ENCODE peak calls at places on chromosomes 6 and 20, in four cellular contexts. R is suprapubic skin, X is astrocyte of the spinal cord, F is GM10248. T is an unnamed sample.

GRCh38 chr6:6834356-6835342 is 246.1 kb downstream of the LY86 start:
- DNase-seq in R (peak; percentile 57), X (no peak), F (no peak), T (no peak)

GRCh38 chr6:85506441-85507093 is 56.7 kb downstream of the NT5E start:
- DNase-seq in R (no peak), X (no peak), F (no peak), T (no peak)

GRCh38 chr6:25041676-25042598 is 106.2 kb upstream of the RIPOR2 start:
- DNase-seq in R (no peak), X (no peak), F (peak; percentile 28), T (no peak)

GRCh38 chr6:5179917-5180316 is 80.8 kb downstream of the LYRM4 start:
- DNase-seq in R (no peak), X (no peak), F (no peak), T (no peak)

GRCh38 chr6:157037165-157037564 is 260.0 kb downstream of the ARID1B start:
- DNase-seq in R (no peak), X (no peak), F (no peak), T (no peak)

GRCh38 chr6:82017316-82017715 is 230.2 kb downstream of the IBTK start:
- DNase-seq in R (no peak), X (peak; percentile 82), F (no peak), T (no peak)

GRCh38 chr6:38567436-38567835 is 72.3 kb downstream of the BTBD9 start:
- DNase-seq in R (peak; percentile 89), X (peak; percentile 90), F (no peak), T (no peak)

GRCh38 chr6:144349690-144350132 is 64.6 kb downstream of the UTRN start:
- DNase-seq in R (no peak), X (peak; percentile 84), F (no peak), T (no peak)

GRCh38 chr6:19472850-19473249 is 364.3 kb upstream of the ID4 start:
- DNase-seq in R (no peak), X (no peak), F (no peak), T (no peak)

GRCh38 chr20:25494506-25495188 is 87.2 kb downstream of the GINS1 start:
- DNase-seq in R (peak; percentile 70), X (no peak), F (no peak), T (no peak)

GRCh38 chr6:105493776-105494175 is 90.9 kb upstream of the PREP start:
- DNase-seq in R (no peak), X (no peak), F (no peak), T (no peak)

GRCh38 chr20:39676857-39677351 is 714.8 kb downstream of the DHX35 start:
- DNase-seq in R (no peak), X (peak; percentile 13), F (peak; percentile 28), T (no peak)

GRCh38 chr6:56484669-56485068 is 158.0 kb downstream of the DST start:
- DNase-seq in R (no peak), X (peak; percentile 35), F (no peak), T (no peak)

GRCh38 chr20:20366551-20366895 is 1.4 kb upstream of the INSM1 start:
- DNase-seq in R (no peak), X (no peak), F (no peak), T (no peak)

DNA sequence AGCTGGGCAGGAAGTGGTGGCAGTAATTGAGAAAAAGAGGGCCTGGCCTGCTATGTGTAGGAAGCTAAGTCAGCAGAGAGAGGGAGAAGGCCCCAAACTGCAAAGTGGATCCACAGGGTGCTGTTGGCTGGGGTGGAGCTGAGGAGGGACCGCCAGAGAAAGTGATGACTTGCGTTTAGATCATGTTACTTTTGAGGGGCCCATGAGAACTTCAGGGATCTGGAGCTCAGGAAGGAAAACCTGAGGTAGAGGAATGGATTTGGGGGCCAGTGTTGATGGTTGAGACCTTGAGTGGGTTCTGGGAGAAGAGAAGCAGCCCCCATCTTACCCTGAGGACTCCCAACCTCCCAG is 155.5 kb downstream of the MRPL14 start:
- DNase-seq in R (no peak), X (no peak), F (no peak), T (no peak)
- TF ChIP-seq CTCF in R (no peak), X (no peak), F (no peak), T (no peak)

GRCh38 chr20:6074145-6074561 is 20.3 kb upstream of the LRRN4 start:
- DNase-seq in R (peak; percentile 41), X (no peak), F (no peak), T (no peak)
- TF ChIP-seq CTCF in R (no peak), X (peak; percentile 47), F (peak; percentile 15), T (peak; percentile 60)

GRCh38 chr6:37101991-37102298 is 68.0 kb upstream of the PIM1 start:
- DNase-seq in R (no peak), X (no peak), F (no peak), T (no peak)

GRCh38 chr6:37100740-37101139 is 69.2 kb upstream of the PIM1 start:
- DNase-seq in R (no peak), X (no peak), F (no peak), T (no peak)

GRCh38 chr6:37103169-37104039 is 66.5 kb upstream of the PIM1 start:
- DNase-seq in R (peak; percentile 80), X (no peak), F (no peak), T (peak; percentile 77)

GRCh38 chr6:37104935-37105781 is 64.8 kb upstream of the PIM1 start:
- DNase-seq in R (no peak), X (no peak), F (no peak), T (no peak)

GRCh38 chr6:37102299-37103168 is 67.4 kb upstream of the PIM1 start:
- DNase-seq in R (peak; percentile 92), X (peak; percentile 92), F (peak; percentile 75), T (peak; percentile 84)
- TF ChIP-seq CTCF in R (no peak), X (no peak), F (no peak), T (no peak)

GRCh38 chr20:53384392-53384791 is 209.2 kb downstream of the ZNF217 start:
- DNase-seq in R (no peak), X (no peak), F (no peak), T (no peak)

GRCh38 chr20:53386186-53386681 is 207.4 kb downstream of the ZNF217 start:
- DNase-seq in R (no peak), X (no peak), F (no peak), T (no peak)

GRCh38 chr20:53376021-53376420 is 217.6 kb downstream of the ZNF217 start:
- DNase-seq in R (no peak), X (no peak), F (no peak), T (no peak)

GRCh38 chr20:53382263-53382844 is 211.3 kb downstream of the ZNF217 start:
- DNase-seq in R (no peak), X (no peak), F (no peak), T (no peak)

GRCh38 chr20:53381568-53382262 is 211.9 kb downstream of the ZNF217 start:
- DNase-seq in R (no peak), X (no peak), F (no peak), T (no peak)
- TF ChIP-seq CTCF in R (no peak), X (no peak), F (no peak), T (peak; percentile 38)

T was measured in type B pancreatic cell.